ENCODE peak calls at places on chromosomes 3 and 15, in five cellular contexts. I is WERI-Rb-1; P is right atrium auricular region; Z is CD8-positive, alpha-beta T cell; S is mammary epithelial cell. W is an unnamed sample.

GRCh38 chr15:52772766-52773165 is 17.4 kb downstream of the ONECUT1 start:
- DNase-seq in I (no peak), P (no peak), Z (no peak), S (peak; percentile 26), W (no peak)

GRCh38 chr15:83694030-83694429 is 40.1 kb downstream of the ADAMTSL3 start:
- DNase-seq in I (no peak), P (no peak), Z (no peak), S (no peak), W (no peak)

GRCh38 chr3:72973031-72973723 is 23.4 kb upstream of the PPP4R2 start:
- DNase-seq in I (peak; percentile 10), P (no peak), Z (no peak), S (peak; percentile 77), W (no peak)

GRCh38 chr3:12758025-12758830 is 831 bp downstream of the TMEM40 start:
- DNase-seq in I (no peak), P (peak; percentile 70), Z (no peak), S (peak; percentile 46), W (no peak)

GRCh38 chr3:7607083-7607482 is 746.2 kb downstream of the GRM7 start:
- DNase-seq in I (no peak), P (no peak), Z (no peak), S (no peak), W (no peak)

GRCh38 chr3:51642462-51642861 is 28.6 kb upstream of the TEX264 start:
- DNase-seq in I (no peak), P (no peak), Z (no peak), S (no peak), W (no peak)

GRCh38 chr3:15221574-15222217 is 15.7 kb downstream of the CAPN7 start:
- DNase-seq in I (no peak), P (no peak), Z (no peak), S (no peak), W (no peak)

GRCh38 chr3:156601497-156601896 is 46.6 kb upstream of the SSR3 start:
- DNase-seq in I (no peak), P (no peak), Z (no peak), S (no peak), W (no peak)

GRCh38 chr3:187743195-187744141 is 1.8 kb downstream of the BCL6 start:
- DNase-seq in I (peak; percentile 18), P (no peak), Z (peak; percentile 44), S (peak; percentile 35), W (peak; percentile 43)

GRCh38 chr15:26156041-26156440 is 292.9 kb upstream of the ATP10A start:
- DNase-seq in I (no peak), P (no peak), Z (no peak), S (no peak), W (no peak)

DNA sequence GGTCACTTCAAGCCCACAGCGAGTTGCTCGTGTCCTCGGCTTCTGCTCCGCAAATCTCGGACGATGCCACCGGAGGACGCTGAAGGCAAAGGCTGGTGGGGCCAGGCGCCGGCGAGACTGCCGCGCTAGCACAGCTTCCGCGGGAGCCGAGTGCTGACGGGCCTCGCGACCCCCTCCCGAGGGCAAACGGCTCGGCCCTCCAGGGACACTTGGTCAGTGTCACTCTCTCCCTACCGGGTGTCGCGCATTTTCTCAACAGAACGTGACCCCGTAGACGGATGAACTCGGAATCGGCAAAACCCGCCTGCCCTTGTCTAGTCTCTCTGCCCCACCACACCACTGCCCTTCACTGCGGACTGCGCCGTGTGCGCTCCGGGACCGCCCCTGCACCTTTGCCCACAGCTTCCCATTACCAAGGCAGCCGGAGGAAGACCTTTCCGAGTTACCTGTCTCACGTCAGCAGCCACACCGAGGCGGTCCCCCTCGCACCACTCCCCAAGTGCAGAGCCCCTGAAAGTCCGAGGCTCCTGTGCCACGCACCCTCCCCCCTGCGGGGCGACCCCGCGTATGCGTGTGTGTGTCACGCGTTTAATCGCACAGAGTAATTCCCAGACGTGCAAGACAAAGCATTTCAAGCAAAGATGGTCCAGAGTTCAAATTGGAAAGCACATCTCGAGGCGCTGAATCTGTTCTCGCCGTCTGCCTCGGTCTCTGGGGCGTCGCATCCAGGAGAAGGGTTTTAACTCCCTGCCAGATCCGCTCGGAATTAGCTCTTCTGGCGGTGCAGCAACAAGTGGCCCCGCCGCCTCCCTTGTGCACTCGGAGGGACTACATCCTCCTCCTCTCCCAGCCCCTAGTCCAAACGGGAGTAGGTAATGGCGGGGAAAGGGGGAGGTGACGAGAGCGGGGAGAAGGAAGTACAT is 245.0 kb upstream of the TOPAZ1 start:
- DNase-seq in I (peak; percentile 58), P (no peak), Z (no peak), S (peak; percentile 53), W (peak; percentile 69)
- TF ChIP-seq CTCF in I (peak; percentile 65), P (no peak), Z (no peak), S (peak; percentile 13), W (no peak)

GRCh38 chr15:74460903-74461846 is at the start of gene UBL7:
- DNase-seq in I (peak; percentile 98), P (peak; percentile 99), Z (peak; percentile 96), S (peak; percentile 97), W (peak; percentile 98)
- TF ChIP-seq CTCF in I (peak; percentile 23), P (no peak), Z (no peak), S (no peak), W (no peak)

DNA sequence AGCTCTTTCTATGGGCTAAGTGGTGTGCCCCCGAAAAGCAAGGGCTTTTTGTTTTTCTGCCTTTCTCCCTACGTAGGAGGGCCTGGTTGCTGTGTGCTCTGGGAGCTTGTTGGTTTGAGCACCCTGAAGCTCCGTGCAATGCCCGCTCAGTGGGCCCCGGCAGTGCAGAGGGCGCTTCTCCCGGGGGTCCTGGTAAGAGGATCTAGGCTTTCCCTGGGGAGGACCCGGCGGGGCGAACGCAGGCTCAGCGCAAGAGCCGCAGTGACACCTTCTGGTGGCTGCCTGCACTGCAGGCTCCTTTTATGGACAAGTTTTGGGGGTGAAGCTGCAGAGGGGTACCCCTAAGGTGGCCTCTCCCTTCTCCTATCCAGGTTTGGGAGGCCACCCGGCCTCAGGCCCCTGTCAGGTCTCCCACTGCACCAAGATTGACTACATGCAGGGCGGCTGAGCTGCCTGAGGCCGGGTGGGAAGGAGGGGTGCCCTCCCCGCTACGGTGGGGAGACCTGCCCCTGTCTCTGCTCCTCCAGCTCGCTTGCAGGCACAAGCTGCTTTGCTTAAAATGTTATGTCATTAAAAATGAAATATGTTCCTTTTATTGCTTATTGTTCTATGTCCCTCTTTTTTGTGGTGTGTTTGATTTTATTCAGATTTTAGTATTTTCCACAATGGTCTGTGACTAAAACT is 387.9 kb downstream of the GABRG3 start:
- DNase-seq in I (peak; percentile 58), P (no peak), Z (no peak), S (no peak), W (peak; percentile 66)
- TF ChIP-seq CTCF in I (peak; percentile 94), P (no peak), Z (no peak), S (peak; percentile 19), W (peak; percentile 93)

GRCh38 chr3:168094877-168095610 is 680 bp downstream of the GOLIM4 start:
- DNase-seq in I (peak; percentile 57), P (peak; percentile 63), Z (peak; percentile 29), S (peak; percentile 69), W (no peak)
- TF ChIP-seq CTCF in I (no peak), P (no peak), Z (no peak), S (peak; percentile 12), W (peak; percentile 4)

GRCh38 chr15:97235285-97235985 is 725.1 kb upstream of the ARRDC4 start:
- DNase-seq in I (peak; percentile 31), P (no peak), Z (no peak), S (peak; percentile 35), W (peak; percentile 72)
- TF ChIP-seq CTCF in I (peak; percentile 68), P (peak; percentile 71), Z (peak; percentile 57), S (peak; percentile 87), W (peak; percentile 96)

DNA sequence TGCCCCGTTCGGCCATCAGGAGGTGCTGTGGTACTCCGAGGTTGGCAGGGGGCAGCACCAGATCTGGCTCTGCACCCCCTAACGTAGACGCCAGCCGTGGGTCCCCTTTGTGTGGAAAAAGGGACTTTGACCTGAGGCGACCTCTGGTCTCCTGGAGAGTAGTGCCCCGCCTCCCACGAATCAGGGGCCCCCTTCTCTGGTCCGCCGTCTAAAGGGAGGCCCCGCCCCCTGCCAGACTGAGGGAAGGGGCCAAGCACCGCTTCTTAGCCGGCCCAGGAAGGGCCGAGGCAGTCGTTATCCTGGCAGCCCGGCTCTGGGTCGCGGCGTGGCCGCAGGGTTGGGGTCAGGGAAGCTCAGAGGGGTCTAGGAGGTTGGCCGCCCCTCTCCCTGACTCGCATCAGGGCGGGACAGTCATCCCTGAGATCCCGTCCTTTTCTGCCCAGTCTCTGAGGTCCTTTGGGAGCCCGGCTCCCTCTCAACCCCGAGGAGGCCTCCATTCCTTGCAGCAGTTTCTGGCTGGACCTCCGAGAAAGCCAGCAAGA is 630 bp downstream of the HYAL2 start:
- DNase-seq in I (no peak), P (no peak), Z (no peak), S (no peak), W (no peak)
- TF ChIP-seq CTCF in I (peak; percentile 78), P (peak; percentile 24), Z (peak; percentile 47), S (peak; percentile 1), W (peak; percentile 70)

GRCh38 chr3:54719914-54720313 is 207.9 kb downstream of the LRTM1 start:
- DNase-seq in I (no peak), P (no peak), Z (no peak), S (no peak), W (no peak)
- TF ChIP-seq CTCF in I (no peak), P (no peak), Z (no peak), S (no peak), W (no peak)

GRCh38 chr3:32239638-32240550 is 1.4 kb downstream of the CMTM8 start:
- DNase-seq in I (peak; percentile 46), P (no peak), Z (peak; percentile 41), S (no peak), W (peak; percentile 33)
- TF ChIP-seq CTCF in I (peak; percentile 55), P (no peak), Z (peak; percentile 50), S (peak; percentile 24), W (peak; percentile 33)

W was measured in glutamatergic neuron.